ENCODE peak calls at places on chromosomes 11 and 22, in seven cellular contexts. M, F, G, C, E, T and P are unnamed samples.

GRCh38 chr22:47918936-47919505 is 1156.6 kb downstream of the TBC1D22A start:
- DNase-seq in T (no peak), E (no peak), F (no peak), G (peak; percentile 45), C (no peak), M (no peak), P (no peak)

GRCh38 chr22:21861856-21862255 is 5.6 kb downstream of the MAPK1 start:
- DNase-seq in T (no peak), M (no peak), E (no peak), F (no peak), C (no peak), G (no peak), P (no peak)

GRCh38 chr11:78689558-78690153 is 115.0 kb upstream of the NARS2 start:
- DNase-seq in C (no peak), T (no peak), E (no peak), F (no peak), M (no peak), G (no peak), P (no peak)

GRCh38 chr11:79953629-79954028 is 512.8 kb upstream of the TENM4 start:
- DNase-seq in F (no peak), G (no peak), T (no peak), E (no peak), M (no peak), C (no peak), P (no peak)

GRCh38 chr11:61442616-61443015 is 12.7 kb downstream of the SDHAF2 start:
- DNase-seq in T (no peak), F (no peak), M (no peak), E (no peak), G (no peak), C (no peak), P (no peak)

GRCh38 chr11:120125005-120125404 is 12.9 kb downstream of the TRIM29 start:
- DNase-seq in F (no peak), G (no peak), C (peak; percentile 35), T (no peak), M (peak; percentile 25), E (peak; percentile 90), P (peak; percentile 7)

GRCh38 chr22:44360686-44361381 is 48.1 kb upstream of the SHISAL1 start:
- DNase-seq in T (no peak), M (peak; percentile 51), E (peak; percentile 94), C (peak; percentile 44), G (no peak), F (no peak), P (peak; percentile 90)

GRCh38 chr11:100709233-100709999 is 22.3 kb downstream of the ARHGAP42 start:
- DNase-seq in G (no peak), C (peak; percentile 64), T (no peak), F (peak; percentile 9), E (peak; percentile 65), M (no peak), P (peak; percentile 49)

GRCh38 chr22:49235463-49236300 is 592.0 kb downstream of the BRD1 start:
- DNase-seq in F (no peak), G (no peak), C (no peak), M (no peak), E (no peak), T (no peak), P (no peak)

GRCh38 chr11:68153742-68154141 is 32.6 kb upstream of the CHKA start:
- DNase-seq in G (no peak), E (no peak), T (no peak), F (no peak), M (no peak), C (no peak), P (no peak)

GRCh38 chr11:64753019-64753379 is 6.8 kb downstream of the PYGM start:
- DNase-seq in F (no peak), E (no peak), M (no peak), T (no peak), C (no peak), G (no peak), P (no peak)

GRCh38 chr11:95697614-95698408 is 91.8 kb downstream of the FAM76B start:
- DNase-seq in M (no peak), C (no peak), G (no peak), F (no peak), E (no peak), T (peak; percentile 6), P (no peak)

GRCh38 chr11:72627594-72628281 is 46.5 kb downstream of the PDE2A start:
- DNase-seq in C (no peak), F (no peak), M (no peak), E (no peak), T (peak; percentile 47), G (no peak), P (no peak)

GRCh38 chr11:35083181-35084061 is 55.5 kb upstream of the CD44 start:
- DNase-seq in G (no peak), C (peak; percentile 99), E (peak; percentile 57), F (peak; percentile 66), T (peak; percentile 64), M (peak; percentile 81), P (peak; percentile 99)

GRCh38 chr11:76656571-76657081 is 13.9 kb downstream of the LRRC32 start:
- DNase-seq in C (no peak), F (no peak), G (no peak), E (no peak), M (peak; percentile 22), T (no peak), P (no peak)

GRCh38 chr11:77502501-77502900 is 28.6 kb upstream of the PAK1 start:
- DNase-seq in E (no peak), G (no peak), F (no peak), T (no peak), M (no peak), C (no peak), P (no peak)

GRCh38 chr11:123381817-123382554 is 48.1 kb upstream of the GRAMD1B start:
- DNase-seq in F (peak; percentile 75), T (no peak), M (no peak), C (no peak), G (no peak), E (no peak), P (no peak)

GRCh38 chr11:128814856-128815705 is 52.0 kb downstream of the KCNJ1 start:
- DNase-seq in T (peak; percentile 80), M (no peak), F (no peak), C (peak; percentile 76), E (peak; percentile 46), G (no peak), P (peak; percentile 79)

GRCh38 chr11:107819361-107820014 is 39.1 kb downstream of the SLC35F2 start:
- DNase-seq in T (no peak), C (peak; percentile 40), M (no peak), F (no peak), G (no peak), E (peak; percentile 68), P (peak; percentile 66)

GRCh38 chr22:17598318-17598717 is 30.2 kb downstream of the ATP6V1E1 start:
- DNase-seq in E (no peak), C (no peak), M (no peak), T (no peak), F (no peak), G (no peak), P (no peak)

GRCh38 chr22:17592201-17592600 is 28.9 kb downstream of the SLC25A18 start:
- DNase-seq in E (no peak), T (no peak), C (no peak), G (no peak), M (no peak), F (no peak), P (no peak)

GRCh38 chr22:17596226-17596625 is 32.3 kb downstream of the ATP6V1E1 start:
- DNase-seq in C (no peak), G (no peak), M (no peak), T (no peak), F (no peak), E (no peak), P (no peak)

GRCh38 chr22:17601031-17601430 is 27.5 kb downstream of the ATP6V1E1 start:
- DNase-seq in E (no peak), G (no peak), F (no peak), M (no peak), C (no peak), T (no peak), P (no peak)

GRCh38 chr22:17597217-17597616 is 31.3 kb downstream of the ATP6V1E1 start:
- DNase-seq in T (no peak), C (no peak), E (no peak), G (no peak), M (no peak), F (no peak), P (peak; percentile 7)
- H3K36me3 ChIP-seq in T (peaks cover 57% of the 10 kb centered on the region), C (peaks cover 83% of the 10 kb centered on the region), E (peaks cover 21% of the 10 kb centered on the region), G (peaks cover 82% of the 10 kb centered on the region), M (peaks cover 95% of the 10 kb centered on the region), F (peaks cover 12% of the 10 kb centered on the region), P (peaks cover 56% of the 10 kb centered on the region)

DNA sequence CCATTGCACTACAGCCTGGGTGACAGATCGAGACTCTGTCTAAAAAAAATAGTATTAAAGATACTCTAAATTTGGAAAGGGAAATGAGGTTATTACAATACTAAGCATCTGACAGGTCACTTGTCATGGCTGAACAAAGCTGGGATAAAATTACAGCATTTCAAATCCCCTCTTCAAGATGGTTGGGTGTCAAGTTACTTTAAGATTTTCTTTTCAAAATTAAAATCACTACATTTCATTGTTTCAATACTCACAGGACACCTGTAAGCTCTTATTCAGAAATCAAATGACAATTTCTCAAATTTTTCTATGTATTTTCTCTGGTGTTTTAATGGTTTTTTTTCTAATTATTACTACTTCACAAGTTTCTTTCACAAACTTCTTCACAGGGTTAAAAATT is 5.7 kb downstream of the TAF1D start:
- DNase-seq in E (no peak), T (no peak), F (no peak), C (no peak), G (no peak), M (no peak), P (no peak)
- H3K36me3 ChIP-seq in E (peaks cover 97% of the 10 kb centered on the region), T (peaks cover 66% of the 10 kb centered on the region), F (peaks cover 13% of the 10 kb centered on the region), C (peaks cover 90% of the 10 kb centered on the region), G (peaks cover 96% of the 10 kb centered on the region), M (peaks cover 88% of the 10 kb centered on the region), P (peaks cover 81% of the 10 kb centered on the region)

GRCh38 chr11:70182266-70182665 is 20.8 kb upstream of the FADD start:
- DNase-seq in G (no peak), T (no peak), F (no peak), C (no peak), M (no peak), E (no peak), P (no peak)

GRCh38 chr11:70183032-70183431 is 20.1 kb upstream of the FADD start:
- DNase-seq in T (no peak), C (no peak), M (no peak), G (no peak), F (no peak), E (no peak), P (no peak)

GRCh38 chr11:70184396-70184795 is 18.7 kb upstream of the FADD start:
- DNase-seq in C (no peak), M (no peak), F (no peak), E (no peak), T (no peak), G (no peak), P (no peak)

GRCh38 chr11:70183483-70184176 is 19.5 kb upstream of the FADD start:
- DNase-seq in F (no peak), E (no peak), M (no peak), C (no peak), G (no peak), T (no peak), P (no peak)

DNA sequence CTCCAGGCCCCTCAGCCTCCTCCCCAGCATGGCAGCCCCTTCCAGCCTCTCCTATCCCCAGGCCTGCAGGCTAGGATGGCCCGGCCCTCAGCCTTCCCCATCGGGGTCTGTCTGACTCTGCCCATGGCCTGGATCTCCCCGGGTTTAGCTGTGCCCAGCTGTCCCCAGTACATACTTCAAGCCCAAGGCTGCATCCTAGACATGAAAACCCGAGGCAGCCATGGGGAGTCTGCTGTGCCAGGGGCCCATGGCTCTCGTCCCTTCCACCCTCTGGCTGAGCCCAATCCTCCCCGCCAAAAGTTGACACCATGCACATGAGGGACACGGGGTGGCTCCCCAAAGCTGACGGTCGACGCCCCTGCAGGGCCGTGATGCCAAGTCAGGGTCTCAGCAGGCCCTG is 22.2 kb upstream of the FADD start:
- DNase-seq in F (no peak), E (no peak), G (no peak), M (no peak), T (no peak), C (no peak), P (no peak)
- H3K36me3 ChIP-seq in F (no peaks in the 10 kb centered on the region), E (peaks cover 65% of the 10 kb centered on the region), G (no peaks in the 10 kb centered on the region), M (no peaks in the 10 kb centered on the region), T (no peaks in the 10 kb centered on the region), C (no peaks in the 10 kb centered on the region), P (no peaks in the 10 kb centered on the region)

GRCh38 chr11:11937957-11938356 is 70.5 kb downstream of the DKK3 start:
- DNase-seq in T (no peak), G (no peak), F (no peak), C (no peak), M (no peak), E (peak; percentile 60), P (no peak)
- H3K36me3 ChIP-seq in T (peaks cover 30% of the 10 kb centered on the region), G (peaks cover 80% of the 10 kb centered on the region), F (no peaks in the 10 kb centered on the region), C (peaks cover 29% of the 10 kb centered on the region), M (peaks cover 90% of the 10 kb centered on the region), E (peaks cover 30% of the 10 kb centered on the region), P (peaks cover 49% of the 10 kb centered on the region)